ENCODE peak calls at places on chromosomes 5 and 9, in eight cellular contexts. B is NCI-H748 treated with DMSO at 0.1 percent for 48 hours; H is stimulated activated CD8-positive, alpha-beta memory T cell treated with anti-CD3 and anti-CD28 coated beads, Interleukin-7, amount 100 ng/mL, for 1 hour; D is neural progenitor cell; U is stimulated activated naive CD8-positive, alpha-beta T cell treated with anti-CD3 and anti-CD28 coated beads, Interleukin-15, Interleukin-2, amounts not matched to agents 100 U/mL and 50 U/mL, for 24 hours; V is AG08395; O is hypothalamus; F is NCI-H2081. E is an unnamed sample.

GRCh38 chr5:95317085-95317484 is 32.2 kb upstream of the MCTP1 start:
- DNase-seq in H (no peak), U (no peak), V (no peak), F (no peak), D (peak), O (no peak), B (no peak), E (no peak)

GRCh38 chr5:165457854-165458481 is 1952.5 kb downstream of the MAT2B start:
- DNase-seq in O (no peak), V (no peak), F (peak), D (peak), B (no peak), U (no peak), H (no peak), E (peak)

GRCh38 chr9:114112325-114112724 is 13.2 kb upstream of the KIF12 start:
- DNase-seq in B (no peak), V (peak), D (no peak), U (no peak), O (no peak), H (no peak), F (no peak), E (no peak)

GRCh38 chr9:16705121-16705604 is 165.3 kb downstream of the BNC2 start:
- DNase-seq in O (peak), V (peak), H (no peak), F (no peak), B (peak), U (no peak), D (peak), E (peak)

GRCh38 chr5:82387041-82387818 is 109.1 kb upstream of the RPS23 start:
- DNase-seq in V (no peak), B (peak), H (no peak), D (no peak), O (no peak), U (no peak), F (peak), E (no peak)

GRCh38 chr5:310941-311434 is 10.5 kb upstream of the AHRR start:
- DNase-seq in D (no peak), B (no peak), F (no peak), V (no peak), O (no peak), H (no peak), U (no peak), E (no peak)

GRCh38 chr9:2299156-2299842 is 284.2 kb downstream of the SMARCA2 start:
- DNase-seq in F (peak), V (no peak), U (no peak), D (no peak), B (peak), H (no peak), O (no peak), E (no peak)

GRCh38 chr5:126746290-126746689 is 30.6 kb upstream of the LMNB1 start:
- DNase-seq in D (no peak), O (no peak), V (no peak), F (no peak), U (no peak), B (no peak), H (no peak), E (no peak)

GRCh38 chr5:555058-555623 is 30.9 kb upstream of the SLC9A3 start:
- DNase-seq in U (no peak), D (no peak), F (no peak), H (no peak), O (no peak), B (no peak), V (no peak), E (no peak)

GRCh38 chr9:21754741-21755140 is 47.7 kb upstream of the MTAP start:
- DNase-seq in O (no peak), F (no peak), B (no peak), U (no peak), V (no peak), D (no peak), H (no peak), E (no peak)

GRCh38 chr9:114953917-114954316 is 23.5 kb upstream of the TNFSF8 start:
- DNase-seq in F (no peak), O (no peak), B (no peak), D (no peak), V (peak), U (no peak), H (no peak), E (peak)

GRCh38 chr9:78370991-78371390 is 74.1 kb downstream of the PSAT1 start:
- DNase-seq in V (no peak), D (no peak), B (no peak), H (no peak), F (no peak), O (no peak), U (no peak), E (no peak)

GRCh38 chr5:165559645-165560044 is 2054.2 kb downstream of the MAT2B start:
- DNase-seq in D (no peak), F (no peak), B (no peak), U (no peak), H (no peak), V (no peak), O (no peak), E (no peak)